ENCODE peak calls at places on chromosomes 1 and 21, in eight cellular contexts. L, K, B, E, I, V, Q and U are unnamed samples.

GRCh38 chr1:25030674-25031589 is 100.9 kb upstream of the RUNX3 start:
- DNase-seq in E (no peak), I (peak), V (no peak), L (peak), K (no peak), Q (no peak), B (no peak), U (peak)

GRCh38 chr1:243267346-243268283 is 11.8 kb downstream of the SDCCAG8 start:
- DNase-seq in I (no peak), K (no peak), Q (no peak), B (no peak), V (no peak), E (no peak), L (no peak), U (no peak)

GRCh38 chr1:26693557-26694184 is 2.1 kb upstream of the ARID1A start:
- DNase-seq in Q (no peak), K (no peak), I (no peak), E (no peak), B (no peak), V (no peak), L (no peak), U (no peak)

GRCh38 chr1:21338568-21339401 is 48.5 kb upstream of the ECE1 start:
- DNase-seq in K (peak), L (no peak), V (no peak), E (peak), B (peak), Q (peak), I (peak), U (no peak)

GRCh38 chr21:40768056-40768455 is 78.9 kb downstream of the DSCAM start:
- DNase-seq in Q (no peak), I (no peak), L (no peak), E (no peak), B (no peak), K (no peak), V (no peak), U (no peak)

GRCh38 chr1:114551400-114551799 is 30.0 kb downstream of the BCAS2 start:
- DNase-seq in I (no peak), V (no peak), B (no peak), L (no peak), E (no peak), K (no peak), Q (no peak), U (no peak)

GRCh38 chr1:52142220-52143153 is 598 bp downstream of the ZFYVE9 start:
- DNase-seq in I (peak), L (peak), E (peak), B (peak), V (peak), Q (peak), K (no peak), U (no peak)

GRCh38 chr1:91582431-91582921 is 81.8 kb downstream of the CDC7 start:
- DNase-seq in K (no peak), E (no peak), L (no peak), V (no peak), B (no peak), Q (no peak), I (peak), U (no peak)

GRCh38 chr1:111878096-111878495 is 111.4 kb downstream of the KCND3 start:
- DNase-seq in V (no peak), Q (no peak), E (peak), I (no peak), B (no peak), K (no peak), L (no peak), U (no peak)

GRCh38 chr1:109383850-109384249 is 13.9 kb downstream of the SORT1 start:
- DNase-seq in K (no peak), V (no peak), I (peak), Q (no peak), L (no peak), E (no peak), B (no peak), U (no peak)